ENCODE peak calls at places on chromosomes 2 and 18, in seven cellular contexts. D, B, V, E, A, M and H are unnamed samples.

GRCh38 chr18:22912835-22913234 is 20.3 kb upstream of the RBBP8 start:
- DNase-seq in B (no peak), M (no peak), A (no peak), D (no peak), V (peak), E (no peak), H (no peak)

GRCh38 chr2:41496908-41497307 is 550.9 kb upstream of the PKDCC start:
- DNase-seq in V (no peak), E (no peak), D (no peak), M (no peak), B (no peak), A (no peak), H (no peak)

GRCh38 chr2:157572725-157573124 is 55.9 kb downstream of the ACVR1C start:
- DNase-seq in B (no peak), V (no peak), M (no peak), A (no peak), D (peak), E (no peak), H (no peak)

GRCh38 chr2:195509551-195509950 is 147.5 kb upstream of the SLC39A10 start:
- DNase-seq in E (no peak), A (no peak), D (no peak), V (no peak), B (no peak), M (no peak), H (no peak)

GRCh38 chr2:197107291-197108269 is 181.1 kb upstream of the PGAP1 start:
- DNase-seq in D (no peak), V (peak), A (no peak), E (peak), B (no peak), M (no peak), H (no peak)

GRCh38 chr2:199488772-199489400 is 31.1 kb upstream of the SATB2 start:
- DNase-seq in M (peak), D (peak), E (no peak), A (peak), B (peak), V (peak), H (peak)

GRCh38 chr2:200600549-200601212 is 14.9 kb downstream of the AOX1 start:
- DNase-seq in M (no peak), D (peak), A (peak), B (no peak), V (no peak), E (no peak), H (no peak)

GRCh38 chr2:235302263-235302662 is 191.6 kb upstream of the AGAP1 start:
- DNase-seq in A (no peak), B (no peak), V (no peak), E (no peak), D (no peak), M (no peak), H (no peak)

GRCh38 chr2:173119069-173119807 is 43.6 kb downstream of the MAP3K20 start:
- DNase-seq in V (peak), A (peak), B (no peak), M (no peak), E (peak), D (no peak), H (peak)

GRCh38 chr2:187461294-187462261 is 13.5 kb upstream of the CALCRL start:
- DNase-seq in E (peak), D (no peak), M (no peak), B (no peak), A (no peak), V (no peak), H (no peak)

GRCh38 chr2:49914281-49914680 is 760.0 kb upstream of the FSHR start:
- DNase-seq in V (peak), M (no peak), B (peak), D (peak), E (no peak), A (peak), H (peak)

GRCh38 chr2:108316194-108316880 is 27.6 kb downstream of the SULT1C2 start:
- DNase-seq in E (no peak), M (no peak), D (peak), V (no peak), B (no peak), A (no peak), H (no peak)

GRCh38 chr2:50674876-50675275 is 357.1 kb downstream of the NRXN1 start:
- DNase-seq in V (no peak), D (no peak), M (no peak), E (no peak), A (peak), B (no peak), H (no peak)

GRCh38 chr2:67446504-67446911 is 49.4 kb downstream of the ETAA1 start:
- DNase-seq in V (no peak), B (no peak), M (no peak), D (peak), E (no peak), A (peak), H (peak)